ENCODE peak calls at places on chromosomes 16 and 17, in six cellular contexts. S is ovary, U is stomach, P is sigmoid colon, G is transverse colon, E is HepG2. V is an unnamed sample.

GRCh38 chr17:31674305-31674704 is 184.7 kb downstream of the COPRS start:
- DNase-seq in S (no peak), E (no peak), U (no peak), P (no peak), G (no peak), V (no peak)

GRCh38 chr17:81422776-81423697 is 27.8 kb downstream of the BAHCC1 start:
- DNase-seq in S (peak; percentile 86), E (peak; percentile 60), P (peak; percentile 92), U (peak; percentile 74), G (peak; percentile 60), V (peak; percentile 93)

GRCh38 chr17:43660262-43660661 is 1.5 kb downstream of the MEOX1 start:
- DNase-seq in U (no peak), E (no peak), P (no peak), S (no peak), G (no peak), V (no peak)

GRCh38 chr16:88507231-88507743 is 54.2 kb downstream of the ZFPM1 start:
- DNase-seq in P (no peak), S (no peak), G (no peak), E (no peak), U (peak; percentile 53), V (peak; percentile 53)

GRCh38 chr16:11791144-11791828 is 5.8 kb downstream of the ZC3H7A start:
- DNase-seq in S (peak; percentile 11), E (peak; percentile 45), U (no peak), P (no peak), G (no peak), V (peak; percentile 48)

GRCh38 chr17:48723555-48724239 is 712 bp downstream of the PRAC2 start:
- DNase-seq in U (no peak), G (peak; percentile 32), S (no peak), P (peak; percentile 40), E (no peak), V (peak; percentile 72)

GRCh38 chr17:44095647-44096496 is 25.3 kb downstream of the G6PC3 start:
- DNase-seq in G (peak; percentile 58), U (no peak), E (peak; percentile 94), P (peak; percentile 85), S (peak; percentile 79), V (no peak)

GRCh38 chr17:4204676-4205075 is 59.1 kb downstream of the ANKFY1 start:
- DNase-seq in U (no peak), P (peak; percentile 94), G (peak; percentile 56), E (no peak), S (no peak), V (no peak)

GRCh38 chr17:29179232-29180036 is 764 bp downstream of the MYO18A start:
- DNase-seq in E (peak; percentile 89), U (peak; percentile 90), G (peak; percentile 88), S (peak; percentile 43), P (no peak), V (peak; percentile 90)

GRCh38 chr17:14373587-14374259 is 72.8 kb downstream of the HS3ST3B1 start:
- DNase-seq in E (peak; percentile 93), G (no peak), P (no peak), S (no peak), U (no peak), V (no peak)

GRCh38 chr17:79581306-79581932 is 29.4 kb downstream of the RBFOX3 start:
- DNase-seq in U (no peak), P (no peak), G (no peak), E (no peak), S (no peak), V (no peak)

GRCh38 chr17:35372846-35373531 is 432 bp downstream of the SLFN11 start:
- DNase-seq in S (no peak), P (no peak), E (no peak), G (peak; percentile 56), U (peak; percentile 32), V (no peak)

GRCh38 chr16:67966549-67967182 is 1.8 kb downstream of the SLC12A4 start:
- DNase-seq in U (no peak), G (no peak), E (peak; percentile 65), P (no peak), S (no peak), V (peak; percentile 51)

DNA sequence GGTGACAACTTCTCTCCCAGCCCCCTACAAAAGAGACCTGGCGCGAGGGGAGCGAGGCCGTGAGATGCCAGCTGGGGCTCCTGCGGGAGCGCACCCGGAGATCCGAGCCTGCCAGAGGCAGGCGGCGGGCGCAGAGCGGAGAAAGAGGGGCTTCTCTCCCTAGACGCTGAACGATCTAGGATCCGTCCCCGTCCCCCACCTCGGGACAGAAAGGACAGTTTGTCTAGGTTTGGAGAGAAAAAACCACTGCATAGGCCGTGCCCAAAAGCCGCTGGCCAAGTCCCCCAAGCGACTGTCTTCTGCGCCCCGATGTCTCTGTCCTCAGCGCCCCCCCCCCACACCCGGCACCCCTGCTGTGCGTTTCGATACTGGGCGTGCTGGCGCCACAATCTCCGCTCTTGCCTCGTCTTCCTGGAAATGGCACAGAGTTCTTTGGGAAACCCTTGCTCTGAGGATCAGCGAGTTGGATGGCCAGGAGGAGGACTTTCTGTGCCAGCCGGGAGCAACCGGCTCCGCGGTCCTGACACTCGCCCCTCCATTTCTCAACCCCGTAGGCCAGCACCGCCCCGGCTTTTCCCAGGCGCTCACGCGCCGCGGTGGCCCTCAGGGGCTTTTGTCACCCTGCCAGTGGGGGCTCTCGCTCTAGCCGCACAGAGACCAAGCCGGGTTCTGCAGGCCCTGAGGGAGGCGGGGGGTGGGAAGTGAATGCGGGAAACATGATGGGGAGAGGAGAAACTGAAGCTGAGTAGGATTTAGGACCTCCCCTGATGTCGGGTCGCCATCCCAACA is 1.0 kb downstream of the SSTR2 start:
- DNase-seq in P (no peak), U (no peak), G (no peak), S (no peak), E (no peak), V (no peak)
- H3K27me3 ChIP-seq in P (peaks cover 9% of the 10 kb centered on the region), U (peaks cover 77% of the 10 kb centered on the region), G (peaks cover 81% of the 10 kb centered on the region), S (no peaks in the 10 kb centered on the region), E (peaks cover 90% of the 10 kb centered on the region), V (no peaks in the 10 kb centered on the region)

GRCh38 chr17:64382184-64382583 is 8.5 kb downstream of the PECAM1 start:
- DNase-seq in P (no peak), E (no peak), S (no peak), G (no peak), U (no peak), V (no peak)

GRCh38 chr17:64377769-64378282 is 12.8 kb downstream of the PECAM1 start:
- DNase-seq in S (no peak), U (no peak), E (peak; percentile 73), G (no peak), P (no peak), V (no peak)

GRCh38 chr17:64384253-64385186 is 6.1 kb downstream of the PECAM1 start:
- DNase-seq in S (no peak), G (no peak), P (no peak), E (peak; percentile 49), U (peak; percentile 20), V (no peak)

GRCh38 chr17:64378890-64379354 is 11.7 kb downstream of the PECAM1 start:
- DNase-seq in S (no peak), E (peak; percentile 35), U (peak; percentile 32), G (peak; percentile 55), P (no peak), V (no peak)

GRCh38 chr17:64380985-64381384 is 9.7 kb downstream of the PECAM1 start:
- DNase-seq in S (no peak), G (no peak), U (no peak), P (no peak), E (no peak), V (no peak)
- H3K27ac ChIP-seq in S (no peak overlapping the region), G (peak overlapping the region; percentile 33), U (peak overlapping the region; percentile 57), P (peak overlapping the region; percentile 52), E (no peak overlapping the region), V (peak overlapping the region; percentile 94)

DNA sequence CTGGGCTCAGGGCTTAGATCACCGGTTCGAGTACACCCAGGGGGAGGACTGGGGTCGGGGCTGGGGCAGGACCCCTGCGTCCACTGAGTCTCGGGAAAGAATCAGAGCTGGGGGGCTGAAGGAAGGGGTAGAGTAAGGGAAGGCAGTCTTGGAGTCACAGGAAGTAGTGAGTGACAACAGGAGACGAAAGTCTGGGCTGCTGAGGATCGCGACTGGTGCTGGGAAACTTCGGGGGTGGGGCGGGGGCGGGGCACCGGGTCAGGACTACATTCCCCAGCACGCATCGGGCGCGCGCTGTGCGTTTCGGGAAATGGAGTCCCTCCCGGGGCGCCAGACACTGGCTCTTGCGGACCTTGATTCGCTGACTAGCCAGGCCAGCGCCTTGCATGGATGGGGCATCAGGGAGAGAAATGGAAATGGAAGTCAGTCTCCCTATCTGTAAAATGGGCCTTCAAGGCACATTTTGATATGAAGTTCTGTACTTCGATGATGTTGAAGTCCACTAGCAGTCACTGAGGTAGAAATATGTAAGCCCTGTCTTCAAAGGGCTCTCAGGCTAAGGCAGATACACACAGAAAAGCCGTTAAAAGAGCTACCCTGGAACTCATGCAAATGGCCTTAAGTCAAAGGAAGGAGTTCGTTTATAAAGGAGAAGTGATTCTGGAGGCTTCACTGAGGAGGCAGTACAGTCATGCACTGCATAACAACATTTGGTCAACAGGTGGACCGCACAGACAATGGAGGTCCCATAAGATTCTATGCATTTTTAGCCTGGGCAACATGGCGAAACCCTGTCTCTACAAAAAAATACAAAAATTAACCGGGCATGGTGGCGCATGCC is 696 bp downstream of the CTF1 start:
- DNase-seq in S (peak; percentile 89), E (peak; percentile 87), P (peak; percentile 97), U (peak; percentile 92), G (peak; percentile 91), V (peak; percentile 94)
- TF ChIP-seq EP300 in S (no peak), E (no peak), P (no peak), U (no peak), G (no peak), V (no peak)

DNA sequence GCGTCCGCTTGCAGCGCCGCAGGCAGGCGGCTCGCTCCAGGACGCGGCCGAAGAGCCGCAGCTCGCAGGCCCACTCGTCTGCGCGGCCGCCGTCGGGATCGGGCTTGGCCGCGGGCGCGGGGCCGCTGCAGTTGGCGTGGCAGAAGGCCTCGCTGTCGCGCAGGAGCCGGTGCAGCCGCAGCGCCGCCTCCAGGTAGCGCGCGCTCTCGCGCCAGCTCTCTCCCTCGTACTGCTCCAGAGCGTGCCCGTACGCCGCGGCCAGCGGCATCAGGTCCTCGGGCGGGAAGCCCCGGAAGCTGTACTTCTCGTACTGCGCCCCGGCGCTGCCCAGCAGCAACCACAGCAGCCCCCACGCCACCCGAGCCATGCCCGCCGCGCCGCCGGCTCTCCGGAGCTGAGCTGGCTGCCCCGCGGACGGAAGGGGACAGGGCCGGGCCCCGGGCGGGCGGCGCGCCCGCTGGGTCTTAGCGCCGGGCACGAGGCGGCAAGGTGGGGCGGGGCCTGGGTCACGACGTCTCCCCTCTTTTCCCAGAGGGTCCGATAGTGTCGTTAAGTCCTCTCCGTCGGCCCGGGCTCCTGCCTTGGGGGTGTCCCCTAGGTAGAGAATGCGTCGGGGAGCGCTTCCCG is at the start of gene P3H4:
- DNase-seq in U (peak; percentile 85), E (peak; percentile 60), P (peak; percentile 90), G (peak; percentile 87), S (peak; percentile 78), V (peak; percentile 96)
- H3K27me3 ChIP-seq in U (peaks cover 12% of the 10 kb centered on the region), E (no peaks in the 10 kb centered on the region), P (no peaks in the 10 kb centered on the region), G (no peaks in the 10 kb centered on the region), S (no peaks in the 10 kb centered on the region), V (no peaks in the 10 kb centered on the region)

GRCh38 chr16:56601325-56601724 is 7.1 kb upstream of the MT2A start:
- DNase-seq in U (no peak), S (no peak), P (no peak), G (no peak), E (no peak), V (no peak)

GRCh38 chr16:56605475-56605874 is 2.9 kb upstream of the MT2A start:
- DNase-seq in E (no peak), P (no peak), G (no peak), U (no peak), S (no peak), V (no peak)

GRCh38 chr16:56603589-56603988 is 4.8 kb upstream of the MT2A start:
- DNase-seq in S (no peak), P (no peak), U (peak; percentile 61), E (peak; percentile 86), G (peak; percentile 54), V (no peak)

GRCh38 chr16:56604966-56605365 is 3.4 kb upstream of the MT2A start:
- DNase-seq in G (no peak), E (no peak), U (no peak), P (no peak), S (no peak), V (no peak)

GRCh38 chr16:56600398-56600999 is 7.9 kb upstream of the MT2A start:
- DNase-seq in S (no peak), G (no peak), P (no peak), E (peak; percentile 59), U (peak; percentile 44), V (no peak)
- H3K27ac ChIP-seq in S (no peak overlapping the region), G (no peak overlapping the region), P (no peak overlapping the region), E (no peak overlapping the region), U (no peak overlapping the region), V (no peak overlapping the region)

V was measured in upper lobe of left lung.